ENCODE peak calls at places on chromosomes 4 and X, in six cellular contexts. N, W, S, R, Z and K are unnamed samples. For H3K36me3 and H3K27me3, the result is how much of the 10 kb centered on the place peaks cover.

GRCh38 chr4:153497091-153497531 is 31.0 kb downstream of the TMEM131L start:
- DNase-seq in N (no peak), R (peak), Z (no peak), S (no peak), W (no peak), K (no peak)

GRCh38 chrX:24760601-24761000 is 66.9 kb downstream of the POLA1 start:
- DNase-seq in S (no peak), Z (no peak), R (peak), W (no peak), N (no peak), K (no peak)

GRCh38 chr4:1792832-1793495 is at the start of gene FGFR3:
- DNase-seq in W (no peak), R (peak), Z (peak), S (no peak), N (peak), K (peak)

GRCh38 chr4:122045533-122045932 is 93.7 kb upstream of the TRPC3 start:
- DNase-seq in S (no peak), W (no peak), N (no peak), R (no peak), Z (no peak), K (no peak)

GRCh38 chr4:39873823-39874222 is 103.9 kb downstream of the PDS5A start:
- DNase-seq in Z (no peak), N (no peak), W (no peak), R (no peak), S (no peak), K (no peak)

GRCh38 chr4:115841873-115842272 is 728.5 kb upstream of the NDST4 start:
- DNase-seq in Z (no peak), S (no peak), W (no peak), N (no peak), R (no peak), K (no peak)

GRCh38 chr4:21901831-21902230 is 46.7 kb downstream of the KCNIP4 start:
- DNase-seq in N (no peak), R (no peak), W (no peak), S (no peak), Z (no peak), K (no peak)

GRCh38 chr4:151781026-151781425 is 20.2 kb upstream of the GATB start:
- DNase-seq in Z (no peak), N (no peak), W (no peak), R (peak), S (no peak), K (no peak)

GRCh38 chr4:127975121-127975770 is 10.0 kb downstream of the ABHD18 start:
- DNase-seq in R (no peak), W (no peak), S (no peak), Z (no peak), N (no peak), K (no peak)

GRCh38 chr4:154332681-154333421 is 158.7 kb downstream of the DCHS2 start:
- DNase-seq in W (no peak), S (peak), N (peak), Z (no peak), R (peak), K (peak)

GRCh38 chr4:140052050-140052449 is 101.9 kb downstream of the MAML3 start:
- DNase-seq in N (peak), S (peak), W (no peak), R (peak), Z (peak), K (no peak)

GRCh38 chr4:55959655-55960054 is 10.9 kb downstream of the CEP135 start:
- DNase-seq in W (no peak), R (no peak), Z (no peak), N (no peak), S (no peak), K (no peak)
- H3K36me3 ChIP-seq in W (under half), R (under half), Z (under half), N (under half), S (under half), K (under half)

DNA sequence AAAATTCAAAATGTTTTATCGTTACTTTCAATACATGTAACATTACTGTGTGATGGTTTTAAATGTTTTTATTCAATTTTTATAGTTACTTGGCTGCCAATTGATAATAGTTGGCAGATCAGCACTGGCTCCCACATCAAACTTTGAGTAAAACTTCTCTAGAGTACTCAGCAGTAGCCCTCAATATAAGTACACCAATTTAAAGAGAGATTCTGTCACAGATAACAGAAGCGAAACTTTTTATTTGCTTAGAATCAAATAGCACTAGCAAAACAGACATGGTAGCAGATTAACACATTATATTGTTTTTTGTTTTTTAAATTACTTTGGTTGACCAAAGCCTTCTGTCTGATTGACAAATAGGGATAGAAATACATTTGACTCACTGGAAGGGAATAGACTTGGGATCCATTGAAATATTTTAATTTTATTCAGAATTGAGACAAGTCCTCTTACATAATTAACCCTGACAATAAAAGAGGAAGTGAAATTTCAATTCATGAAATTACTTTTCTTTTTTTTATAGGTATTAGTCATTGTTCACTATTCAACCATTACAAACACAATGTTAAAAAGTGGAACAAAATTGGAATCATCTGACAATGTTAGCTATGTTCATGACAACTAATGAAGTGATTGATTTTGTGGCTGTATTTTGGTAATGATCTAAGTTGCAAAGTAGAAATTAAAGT is 554.9 kb downstream of the KLHL4 start:
- DNase-seq in R (no peak), S (no peak), N (no peak), Z (no peak), W (no peak), K (no peak)
- H3K27me3 ChIP-seq in R (under half), S (under half), N (under half), Z (under half), W (under half), K (under half)

GRCh38 chr4:75666299-75666698 is 6.9 kb downstream of the G3BP2 start:
- DNase-seq in R (no peak), Z (no peak), W (no peak), N (no peak), S (no peak), K (no peak)
- H3K36me3 ChIP-seq in R (under half), Z (under half), W (under half), N (under half), S (under half), K (under half)

GRCh38 chr4:8710416-8710815 is 117.9 kb downstream of the CPZ start:
- DNase-seq in S (peak), Z (no peak), R (no peak), N (no peak), W (no peak), K (peak)
- H3K27me3 ChIP-seq in S (under half), Z (under half), R (under half), N (under half), W (under half), K (under half)

GRCh38 chrX:152822383-152823086 is 8.0 kb downstream of the CETN2 start:
- DNase-seq in R (no peak), N (no peak), Z (no peak), S (no peak), W (no peak), K (no peak)

GRCh38 chrX:152821145-152821765 is 9.3 kb downstream of the CETN2 start:
- DNase-seq in Z (peak), N (peak), S (no peak), R (peak), W (no peak), K (peak)

GRCh38 chrX:152817082-152817744 is 13.3 kb downstream of the CETN2 start:
- DNase-seq in W (no peak), R (peak), S (no peak), N (peak), Z (peak), K (no peak)

GRCh38 chrX:152819271-152819670 is 11.3 kb downstream of the CETN2 start:
- DNase-seq in Z (no peak), W (no peak), N (no peak), S (no peak), R (no peak), K (no peak)

GRCh38 chrX:152819732-152820131 is 10.8 kb downstream of the CETN2 start:
- DNase-seq in W (no peak), Z (no peak), R (no peak), S (no peak), N (no peak), K (no peak)
- H3K36me3 ChIP-seq in W (under half), Z (under half), R (under half), S (under half), N (under half), K (under half)

GRCh38 chr4:77466430-77466829 is 139.2 kb upstream of the CXCL13 start:
- DNase-seq in S (no peak), W (no peak), Z (no peak), N (no peak), R (no peak), K (no peak)

GRCh38 chr4:77473509-77473908 is 132.1 kb upstream of the CXCL13 start:
- DNase-seq in Z (no peak), W (no peak), S (no peak), N (peak), R (peak), K (peak)

DNA sequence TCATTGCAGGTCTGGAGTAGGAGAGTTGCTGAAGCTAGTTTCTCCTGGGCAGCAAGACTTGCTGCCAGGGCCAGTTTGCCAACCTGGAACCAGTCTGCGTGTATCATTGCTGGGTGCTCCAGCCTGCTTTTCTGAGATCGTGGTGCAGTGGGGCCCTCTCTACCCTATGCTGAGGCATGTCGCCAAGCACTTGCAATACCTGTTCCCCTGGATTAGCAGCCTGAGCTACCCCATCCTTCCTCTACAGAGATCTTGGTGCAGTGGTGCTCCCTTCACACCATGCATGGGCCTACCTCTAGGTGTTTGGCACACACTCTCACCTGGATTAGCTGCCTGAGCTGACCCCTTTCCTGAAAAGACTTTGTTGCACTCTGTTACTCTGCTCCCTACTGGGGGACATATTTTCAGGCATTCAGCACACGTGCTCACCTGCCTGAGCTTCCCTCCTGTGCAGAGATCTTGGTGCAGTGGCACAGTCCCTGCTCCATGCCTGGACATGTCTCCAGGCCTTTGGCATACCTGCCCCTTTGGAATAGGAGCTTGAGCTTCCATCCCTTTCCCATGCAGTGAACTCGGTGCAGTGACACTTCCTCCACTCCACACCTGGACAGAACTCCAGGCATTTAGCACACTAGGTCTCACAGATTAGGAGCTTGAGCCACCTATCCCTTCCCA is 133.7 kb upstream of the CXCL13 start:
- DNase-seq in S (no peak), N (no peak), W (no peak), R (no peak), Z (no peak), K (no peak)
- H3K27me3 ChIP-seq in S (under half), N (under half), W (under half), R (under half), Z (under half), K (under half)

GRCh38 chr4:166886708-166887107 is 347.6 kb downstream of the SPOCK3 start:
- DNase-seq in S (no peak), R (no peak), W (no peak), N (no peak), Z (no peak), K (no peak)

GRCh38 chr4:166887457-166887856 is 346.8 kb downstream of the SPOCK3 start:
- DNase-seq in W (no peak), R (no peak), N (no peak), Z (no peak), S (no peak), K (no peak)

GRCh38 chr4:166882221-166882620 is 352.1 kb downstream of the SPOCK3 start:
- DNase-seq in S (no peak), Z (no peak), R (no peak), N (no peak), W (no peak), K (no peak)
- H3K36me3 ChIP-seq in S (under half), Z (under half), R (under half), N (under half), W (under half), K (under half)

GRCh38 chrX:133580630-133581029 is 165.3 kb upstream of the GPC4 start:
- DNase-seq in W (no peak), N (no peak), R (no peak), Z (no peak), S (no peak), K (no peak)
- H3K27me3 ChIP-seq in W (under half), N (under half), R (under half), Z (under half), S (under half), K (under half)

GRCh38 chrX:78106651-78106986 is 2.6 kb downstream of the PGK1 start:
- DNase-seq in W (no peak), S (no peak), R (no peak), N (no peak), Z (no peak), K (no peak)

GRCh38 chrX:78109458-78109857 is 5.4 kb downstream of the PGK1 start:
- DNase-seq in Z (no peak), S (no peak), N (no peak), W (no peak), R (no peak), K (no peak)

GRCh38 chrX:78116365-78116764 is 12.3 kb downstream of the PGK1 start:
- DNase-seq in R (no peak), N (no peak), S (no peak), Z (no peak), W (no peak), K (no peak)

GRCh38 chrX:78105944-78106650 is 2.0 kb downstream of the PGK1 start:
- DNase-seq in N (no peak), W (no peak), R (no peak), S (no peak), Z (no peak), K (no peak)

DNA sequence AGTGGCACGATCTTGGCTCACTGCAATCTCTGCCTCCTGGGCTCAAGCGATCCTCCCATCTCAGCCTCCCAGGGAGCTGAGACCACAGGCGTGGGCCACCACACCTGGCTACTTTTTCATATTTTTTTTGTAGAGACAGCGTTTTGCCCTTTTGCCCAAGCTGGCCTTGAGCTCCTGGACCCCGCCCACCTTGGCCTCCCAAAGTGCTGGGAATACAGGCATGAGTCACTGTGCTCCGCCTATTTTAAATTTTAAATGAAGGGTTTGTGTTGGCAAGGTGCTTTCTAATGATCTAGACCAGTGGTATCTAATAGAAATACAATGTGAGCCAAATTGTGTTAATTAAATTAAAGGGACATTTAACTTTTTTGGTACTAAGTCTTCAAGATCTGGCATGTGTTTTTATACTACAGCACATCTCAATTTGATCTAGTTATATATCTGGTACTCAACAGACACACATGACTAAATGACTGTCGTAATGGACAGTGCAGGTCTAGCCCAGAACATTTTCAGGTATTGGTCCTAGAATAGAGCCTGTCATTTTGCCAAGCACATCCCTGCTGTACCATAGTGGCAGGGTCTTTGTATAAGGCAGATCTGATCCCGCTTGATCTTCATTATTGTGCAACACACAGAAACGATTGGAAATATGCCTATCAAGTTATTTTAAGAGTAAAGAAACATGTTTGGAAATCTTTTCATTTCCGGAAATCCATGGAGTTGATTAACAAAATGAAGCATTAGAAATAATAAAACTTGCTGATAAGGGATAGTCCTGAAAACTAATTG is 7.3 kb downstream of the PGK1 start:
- DNase-seq in Z (peak), R (no peak), W (no peak), S (no peak), N (no peak), K (no peak)
- H3K36me3 ChIP-seq in Z (under half), R (under half), W (under half), S (under half), N (under half), K (under half)

GRCh38 chr4:20253272-20253798 is 1.6 kb downstream of the SLIT2 start:
- DNase-seq in Z (no peak), W (no peak), R (peak), S (no peak), N (peak), K (peak)
- H3K27me3 ChIP-seq in Z (under half), W (under half), R (under half), S (under half), N (half or more), K (half or more)